ENCODE peak calls at places on chromosomes 7 and 10, in seven cellular contexts. M is ovary, I is A549, D is NB4, Z is breast epithelium, W is sigmoid colon, E is adrenal gland. S is an unnamed sample.

GRCh38 chr7:65976659-65977196 is 5.3 kb downstream of the GUSB start:
- DNase-seq in M (no peak), I (no peak), D (no peak), Z (no peak), W (no peak), E (no peak), S (no peak)

GRCh38 chr10:10403762-10404161 is 613.9 kb upstream of the CELF2 start:
- DNase-seq in M (no peak), I (no peak), D (no peak), Z (no peak), W (no peak), E (no peak), S (no peak)

GRCh38 chr10:34078798-34079470 is 736.2 kb downstream of the PARD3 start:
- DNase-seq in M (peak; percentile 83), I (no peak), D (no peak), Z (no peak), W (peak; percentile 83), E (peak; percentile 27), S (no peak)

GRCh38 chr10:129790710-129791446 is 173.2 kb downstream of the EBF3 start:
- DNase-seq in M (no peak), I (no peak), D (peak; percentile 79), Z (no peak), W (no peak), E (no peak), S (no peak)

GRCh38 chr7:107742678-107743566 is 1.0 kb upstream of the CBLL1 start:
- DNase-seq in M (peak; percentile 17), I (peak; percentile 51), D (peak; percentile 93), Z (peak; percentile 58), W (peak; percentile 77), E (peak; percentile 53), S (peak; percentile 14)

GRCh38 chr7:32881074-32881982 is 10.2 kb downstream of the KBTBD2 start:
- DNase-seq in M (no peak), I (no peak), D (peak; percentile 25), Z (no peak), W (no peak), E (no peak), S (no peak)

GRCh38 chr7:50660040-50660829 is 95.0 kb upstream of the DDC start:
- DNase-seq in M (no peak), I (no peak), D (peak; percentile 16), Z (no peak), W (no peak), E (no peak), S (no peak)

GRCh38 chr10:113356794-113357687 is 195.8 kb upstream of the HABP2 start:
- DNase-seq in M (no peak), I (no peak), D (no peak), Z (no peak), W (peak; percentile 90), E (no peak), S (no peak)

GRCh38 chr10:17742918-17743317 is 9.1 kb upstream of the TMEM236 start:
- DNase-seq in M (peak; percentile 69), I (peak; percentile 50), D (peak; percentile 56), Z (peak; percentile 54), W (no peak), E (peak; percentile 56), S (no peak)

GRCh38 chr10:104680467-104681401 is 39.6 kb downstream of the SORCS3 start:
- DNase-seq in M (peak; percentile 24), I (peak; percentile 24), D (no peak), Z (no peak), W (no peak), E (no peak), S (no peak)

GRCh38 chr10:23375366-23375765 is 30.8 kb upstream of the C10orf67 start:
- DNase-seq in M (no peak), I (no peak), D (no peak), Z (no peak), W (no peak), E (no peak), S (no peak)

GRCh38 chr10:132619927-132620326 is 82.3 kb downstream of the INPP5A start:
- DNase-seq in M (no peak), I (no peak), D (no peak), Z (no peak), W (no peak), E (no peak), S (no peak)
- TF ChIP-seq POLR2A in M (no peak), I (no peak), D (no peak), Z (no peak), W (no peak), E (no peak), S (no peak)

GRCh38 chr7:135170223-135170997 is at the start of gene CYREN:
- DNase-seq in M (peak; percentile 94), I (peak; percentile 93), D (peak; percentile 99), Z (peak; percentile 89), W (peak; percentile 97), E (peak; percentile 96), S (peak; percentile 77)
- TF ChIP-seq POLR2A in M (peak; percentile 51), I (peak; percentile 46), D (peak; percentile 56), Z (peak; percentile 26), W (no peak), E (peak; percentile 34), S (peak; percentile 72)

GRCh38 chr10:5447611-5448071 is 35.3 kb downstream of the NET1 start:
- DNase-seq in M (no peak), I (no peak), D (peak; percentile 7), Z (no peak), W (no peak), E (no peak), S (no peak)
- TF ChIP-seq POLR2A in M (no peak), I (no peak), D (no peak), Z (no peak), W (no peak), E (no peak), S (no peak)

DNA sequence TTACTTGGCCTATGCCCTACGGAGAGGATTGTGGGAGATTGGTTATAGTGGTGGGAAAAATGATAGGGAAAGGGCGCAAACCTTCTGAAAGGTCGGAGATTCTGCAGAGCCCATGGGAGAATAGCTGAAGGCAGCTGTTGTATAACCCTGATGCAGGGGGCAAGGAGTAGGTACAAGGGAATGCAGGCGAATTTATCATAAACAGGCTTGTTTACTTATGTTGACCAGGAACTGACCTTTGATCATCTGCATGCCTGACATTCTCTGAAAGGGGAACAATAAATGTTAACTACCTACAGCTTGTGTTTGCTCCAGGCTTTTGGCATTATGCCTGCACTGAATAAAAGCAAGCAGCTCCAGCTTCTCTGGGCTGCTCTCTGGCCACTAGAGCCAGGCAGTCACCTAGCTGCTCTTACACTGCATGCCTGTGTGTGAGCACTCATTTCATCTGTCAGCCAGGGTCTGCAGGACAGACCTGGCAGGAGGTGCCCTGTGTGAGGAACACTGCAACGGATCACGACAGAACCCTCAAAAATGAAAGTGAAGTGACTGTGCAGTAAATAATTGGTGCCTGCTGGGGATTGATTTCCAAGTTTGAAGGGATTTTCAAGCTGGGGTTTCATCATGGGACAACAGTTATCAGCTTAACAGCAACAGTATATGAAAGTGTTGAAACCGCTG is 31.1 kb upstream of the ABCA13 start:
- DNase-seq in M (no peak), I (no peak), D (no peak), Z (no peak), W (no peak), E (no peak), S (no peak)
- TF ChIP-seq POLR2A in M (no peak), I (no peak), D (no peak), Z (no peak), W (no peak), E (no peak), S (no peak)

GRCh38 chr10:74151057-74151878 is at the start of gene ADK:
- DNase-seq in M (peak; percentile 100), I (peak; percentile 99), D (peak; percentile 99), Z (peak; percentile 99), W (peak; percentile 99), E (peak; percentile 99), S (peak; percentile 84)
- TF ChIP-seq POLR2A in M (peak; percentile 44), I (peak; percentile 73), D (peak; percentile 80), Z (no peak), W (peak; percentile 72), E (no peak), S (peak; percentile 78)

GRCh38 chr7:36522453-36523007 is 132.9 kb downstream of the ANLN start:
- DNase-seq in M (no peak), I (no peak), D (no peak), Z (no peak), W (no peak), E (no peak), S (no peak)
- TF ChIP-seq POLR2A in M (no peak), I (no peak), D (no peak), Z (no peak), W (no peak), E (no peak), S (no peak)

GRCh38 chr7:76282344-76283253 is 19.9 kb upstream of the HSPB1 start:
- DNase-seq in M (peak; percentile 73), I (no peak), D (no peak), Z (no peak), W (no peak), E (no peak), S (no peak)
- TF ChIP-seq POLR2A in M (no peak), I (no peak), D (no peak), Z (no peak), W (no peak), E (peak; percentile 26), S (no peak)

GRCh38 chr10:97229322-97229721 is 43.6 kb upstream of the SLIT1 start:
- DNase-seq in M (no peak), I (no peak), D (no peak), Z (no peak), W (no peak), E (no peak), S (no peak)
- TF ChIP-seq POLR2A in M (no peak), I (no peak), D (no peak), Z (no peak), W (no peak), E (no peak), S (no peak)

GRCh38 chr10:102917314-102917961 is 656 bp upstream of the CNNM2 start:
- DNase-seq in M (peak; percentile 83), I (peak; percentile 60), D (peak; percentile 89), Z (peak; percentile 80), W (peak; percentile 92), E (peak; percentile 84), S (peak; percentile 55)
- TF ChIP-seq POLR2A in M (peak; percentile 28), I (no peak), D (no peak), Z (no peak), W (no peak), E (peak; percentile 35), S (no peak)

GRCh38 chr7:44123190-44124003 is at the start of gene POLD2:
- DNase-seq in M (peak; percentile 98), I (peak; percentile 99), D (peak; percentile 99), Z (peak; percentile 97), W (peak; percentile 99), E (peak; percentile 98), S (peak; percentile 100)
- TF ChIP-seq POLR2A in M (peak; percentile 69), I (peak; percentile 68), D (peak; percentile 89), Z (peak; percentile 16), W (peak; percentile 43), E (peak; percentile 38), S (peak; percentile 71)

S was measured in GM12892.